ENCODE peak calls at places on chromosomes 11 and 22, in four cellular contexts. T is upper lobe of right lung, E is endothelial cell of umbilical vein, Q is heart left ventricle. V is an unnamed sample. For H3K27me3, the result is how much of the 10 kb centered on the place peaks cover.

GRCh38 chr11:90774727-90775572 is 552.1 kb upstream of the CHORDC1 start:
- DNase-seq in T (no peak), E (no peak), Q (no peak), V (no peak)

GRCh38 chr11:110199184-110199981 is 97.0 kb downstream of the RDX start:
- DNase-seq in T (no peak), E (no peak), Q (no peak), V (no peak)

GRCh38 chr11:20031155-20032001 is 128.9 kb downstream of the DBX1 start:
- DNase-seq in T (no peak), E (peak), Q (no peak), V (peak)

GRCh38 chr11:106400949-106401545 is 323.6 kb downstream of the AASDHPPT start:
- DNase-seq in T (no peak), E (no peak), Q (no peak), V (no peak)

GRCh38 chr11:119691020-119691666 is 37.9 kb downstream of the NECTIN1 start:
- DNase-seq in T (no peak), E (no peak), Q (no peak), V (no peak)

GRCh38 chr11:77019976-77020591 is 14.1 kb upstream of the B3GNT6 start:
- DNase-seq in T (no peak), E (peak), Q (no peak), V (no peak)

GRCh38 chr22:28837640-28838039 is 37.3 kb upstream of the XBP1 start:
- DNase-seq in T (no peak), E (no peak), Q (no peak), V (no peak)

GRCh38 chr11:86370922-86371614 is 3.6 kb upstream of the CCDC81 start:
- DNase-seq in T (no peak), E (peak), Q (no peak), V (peak)

GRCh38 chr11:70415176-70415575 is 16.8 kb downstream of the CTTN start:
- DNase-seq in T (no peak), E (no peak), Q (no peak), V (no peak)
- TF ChIP-seq CTCF in T (no peak), E (peak), Q (no peak), V (no peak)

GRCh38 chr11:61645179-61645868 is 34.9 kb upstream of the DAGLA start:
- DNase-seq in T (peak), E (no peak), Q (no peak), V (no peak)

GRCh38 chr11:61642162-61642561 is 38.0 kb upstream of the DAGLA start:
- DNase-seq in T (no peak), E (no peak), Q (no peak), V (no peak)

GRCh38 chr11:61650781-61651571 is 29.2 kb upstream of the DAGLA start:
- DNase-seq in T (no peak), E (no peak), Q (no peak), V (no peak)

GRCh38 chr11:61652135-61652534 is 28.1 kb upstream of the DAGLA start:
- DNase-seq in T (no peak), E (no peak), Q (no peak), V (no peak)

DNA sequence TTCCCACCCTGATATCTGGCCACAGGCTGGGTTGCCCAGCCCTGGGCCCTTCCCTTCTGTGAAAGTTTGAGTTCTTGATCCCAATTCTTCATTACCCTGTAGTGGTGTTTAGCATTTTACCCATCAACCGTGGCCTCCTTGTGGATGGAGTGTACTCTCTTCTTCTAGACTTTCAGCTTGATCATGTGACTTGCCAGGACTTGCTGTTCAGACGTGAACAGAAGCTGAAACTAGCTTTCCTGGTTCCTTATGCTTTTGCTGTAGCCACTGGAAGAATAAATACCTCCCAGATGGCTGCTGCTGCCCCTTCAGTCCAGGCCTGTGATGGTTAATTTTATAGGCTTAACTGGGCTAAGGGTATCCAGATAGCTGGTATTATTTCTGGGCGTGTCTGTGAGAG is 32.7 kb upstream of the DAGLA start:
- DNase-seq in T (no peak), E (no peak), Q (no peak), V (no peak)
- H3K27me3 ChIP-seq in T (under half), E (under half), Q (under half), V (under half)

DNA sequence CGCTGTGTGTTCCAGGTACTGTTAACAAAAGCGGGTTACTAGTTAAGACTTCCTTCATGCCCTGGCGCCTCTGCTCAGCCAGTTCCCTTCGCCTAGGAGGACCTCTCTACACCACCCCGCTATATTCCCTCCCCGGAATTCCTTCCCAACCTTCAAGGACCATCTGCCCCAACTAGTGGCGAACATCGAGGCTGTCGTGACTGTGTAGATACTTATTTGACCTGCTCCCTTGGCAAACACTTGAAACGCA is 450 bp upstream of the BCL2L13 start:
- DNase-seq in T (no peak), E (no peak), Q (no peak), V (peak)
- TF ChIP-seq CTCF in T (no peak), E (no peak), Q (no peak), V (no peak)

GRCh38 chr11:71249301-71249700 is 3.1 kb downstream of the SHANK2 start:
- DNase-seq in T (peak), E (no peak), Q (no peak), V (no peak)
- H3K27me3 ChIP-seq in T (under half), E (under half), Q (under half), V (under half)